ENCODE peak calls at places on chromosomes 1 and 21, in six cellular contexts. Z is Peyer's patch, N is cardiac fibroblast, Q is iPS DF 6.9, F is adrenal gland, A is OCI-LY7. T is an unnamed sample.

GRCh38 chr1:84427520-84428188 is 29.4 kb downstream of the DNASE2B start:
- DNase-seq in Z (peak; percentile 47), N (peak; percentile 36), Q (no peak), F (no peak), A (no peak), T (no peak)

GRCh38 chr1:97668945-97669344 is 251.9 kb downstream of the DPYD start:
- DNase-seq in Z (peak; percentile 53), N (peak; percentile 73), Q (no peak), F (no peak), A (no peak), T (peak; percentile 11)

GRCh38 chr1:64162151-64162550 is 41.3 kb upstream of the UBE2U start:
- DNase-seq in Z (no peak), N (no peak), Q (no peak), F (no peak), A (no peak), T (peak; percentile 31)

GRCh38 chr1:206900149-206900548 is 2.9 kb downstream of the IL24 start:
- DNase-seq in Z (no peak), N (no peak), Q (no peak), F (no peak), A (no peak), T (no peak)

GRCh38 chr1:59033761-59034160 is 249.9 kb upstream of the JUN start:
- DNase-seq in Z (no peak), N (no peak), Q (no peak), F (no peak), A (no peak), T (no peak)

GRCh38 chr1:117852846-117853555 is 76.4 kb downstream of the GDAP2 start:
- DNase-seq in Z (no peak), N (no peak), Q (no peak), F (no peak), A (no peak), T (no peak)

GRCh38 chr21:26191609-26192008 is 21.0 kb upstream of the APP start:
- DNase-seq in Z (no peak), N (no peak), Q (no peak), F (no peak), A (no peak), T (no peak)

GRCh38 chr1:26035203-26035958 is 10.5 kb downstream of the SLC30A2 start:
- DNase-seq in Z (peak; percentile 98), N (peak; percentile 89), Q (peak; percentile 68), F (peak; percentile 97), A (peak; percentile 97), T (peak; percentile 96)

GRCh38 chr1:241612533-241613505 is 27.4 kb downstream of the CHML start:
- DNase-seq in Z (no peak), N (peak; percentile 95), Q (no peak), F (peak; percentile 47), A (no peak), T (no peak)

GRCh38 chr1:193919827-193920226 is 733.4 kb upstream of the B3GALT2 start:
- DNase-seq in Z (no peak), N (no peak), Q (no peak), F (no peak), A (no peak), T (no peak)

GRCh38 chr1:205456868-205457724 is 1.3 kb upstream of the BLACAT1 start:
- DNase-seq in Z (no peak), N (no peak), Q (no peak), F (no peak), A (no peak), T (peak; percentile 94)

GRCh38 chr1:3397311-3397710 is 57.2 kb upstream of the ARHGEF16 start:
- DNase-seq in Z (no peak), N (no peak), Q (no peak), F (no peak), A (no peak), T (no peak)

GRCh38 chr1:100455478-100456072 is 82.4 kb upstream of the GPR88 start:
- DNase-seq in Z (no peak), N (peak; percentile 23), Q (no peak), F (no peak), A (peak; percentile 39), T (no peak)

GRCh38 chr1:63746129-63746864 is 27.5 kb upstream of the ROR1 start:
- DNase-seq in Z (no peak), N (peak; percentile 95), Q (no peak), F (no peak), A (no peak), T (no peak)

DNA sequence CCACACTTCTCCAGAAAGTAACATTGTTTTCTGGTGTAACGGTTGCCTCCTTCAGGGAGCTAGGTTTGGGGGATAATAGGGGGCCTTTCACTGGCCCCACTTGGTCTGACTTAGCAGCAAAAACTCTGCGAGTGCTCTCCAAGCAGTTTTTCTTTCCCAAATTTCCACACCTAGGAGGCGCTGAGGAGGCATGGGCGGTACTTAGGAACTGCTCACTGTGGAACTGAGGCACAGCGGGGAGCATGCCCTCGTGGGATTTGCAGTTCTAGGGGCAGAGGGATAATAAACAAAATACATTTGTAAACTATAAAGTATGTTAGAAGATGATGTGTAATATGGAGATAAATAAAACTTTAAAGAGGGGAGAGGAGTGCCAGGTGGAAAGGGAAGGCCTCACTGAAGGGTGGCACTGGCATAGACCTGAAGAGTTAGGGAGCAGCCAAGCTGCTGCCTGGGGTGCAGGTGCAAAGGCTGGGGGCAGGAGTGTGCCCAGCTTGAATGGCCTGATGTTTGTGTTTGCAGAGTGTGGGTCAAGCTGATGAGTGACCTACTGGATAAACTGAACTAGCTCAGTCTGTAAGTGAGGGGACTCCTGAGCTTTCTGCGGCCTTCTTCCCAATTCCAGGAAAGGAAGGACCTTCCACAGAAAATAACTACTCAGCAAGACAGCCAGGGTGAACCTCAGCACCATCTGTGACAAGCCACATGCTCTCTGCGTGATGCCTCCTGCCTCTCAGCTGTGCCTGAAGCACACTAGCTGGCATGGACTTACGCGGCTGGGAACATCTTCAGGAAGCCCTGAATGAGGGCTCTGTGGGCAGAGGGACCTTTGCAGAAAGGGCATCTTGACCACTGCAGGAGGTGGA is 1.9 kb downstream of the EPHX1 start:
- DNase-seq in Z (no peak), N (peak; percentile 48), Q (no peak), F (peak; percentile 71), A (no peak), T (peak; percentile 26)
- H3K4me3 ChIP-seq in Z (no peak overlapping the region), N (peak overlapping the region; percentile 50), Q (no peak overlapping the region), F (peak overlapping the region; percentile 85), A (no peak overlapping the region), T (no peak overlapping the region)

DNA sequence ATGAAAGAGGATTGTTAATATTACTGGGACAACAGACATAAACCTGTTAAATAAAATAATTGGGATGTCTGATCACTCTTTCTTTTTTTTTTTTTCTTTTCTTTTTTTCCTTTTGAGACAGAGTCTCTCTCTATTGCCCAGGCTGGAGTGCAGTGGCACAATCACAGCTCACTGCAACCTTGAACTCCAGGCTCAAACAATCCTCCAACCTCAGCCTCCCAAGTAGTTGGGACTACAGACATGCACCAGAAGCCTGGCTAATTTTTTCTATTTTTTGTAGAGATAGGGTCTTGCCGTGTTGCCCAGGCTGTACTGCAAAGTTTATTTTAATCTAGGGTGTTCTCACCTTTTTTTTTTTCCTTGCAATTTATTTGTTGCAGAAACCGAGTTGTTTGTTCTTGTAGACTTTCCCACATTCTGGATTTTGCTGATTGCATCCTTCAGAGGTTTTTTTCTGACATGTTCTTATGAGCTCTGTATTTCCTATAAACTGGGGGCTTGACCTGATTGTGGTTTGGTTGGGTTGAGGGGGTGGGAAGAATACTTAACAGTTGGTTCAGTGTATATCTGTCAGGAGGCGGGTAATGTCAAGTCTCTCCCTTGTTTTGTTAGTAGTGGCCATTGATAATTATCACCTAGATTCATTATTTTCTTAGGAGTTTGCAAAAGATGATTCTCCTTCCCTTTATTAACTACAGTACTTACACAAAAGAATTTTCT is 125.2 kb downstream of the MAST2 start:
- DNase-seq in Z (no peak), N (no peak), Q (no peak), F (no peak), A (no peak), T (no peak)
- H3K4me3 ChIP-seq in Z (no peak overlapping the region), N (no peak overlapping the region), Q (no peak overlapping the region), F (no peak overlapping the region), A (no peak overlapping the region), T (no peak overlapping the region)

GRCh38 chr1:1203561-1204424 is 2.6 kb downstream of the TNFRSF18 start:
- DNase-seq in Z (peak; percentile 43), N (no peak), Q (no peak), F (no peak), A (no peak), T (no peak)

GRCh38 chr1:1206376-1207253 is at the start of gene TNFRSF18:
- DNase-seq in Z (peak; percentile 70), N (no peak), Q (no peak), F (no peak), A (no peak), T (peak; percentile 50)

GRCh38 chr1:1204425-1204920 is 1.9 kb downstream of the TNFRSF18 start:
- DNase-seq in Z (peak; percentile 37), N (no peak), Q (no peak), F (no peak), A (no peak), T (no peak)

GRCh38 chr1:1205769-1206375 is 520 bp downstream of the TNFRSF18 start:
- DNase-seq in Z (peak; percentile 52), N (no peak), Q (no peak), F (no peak), A (no peak), T (no peak)

DNA sequence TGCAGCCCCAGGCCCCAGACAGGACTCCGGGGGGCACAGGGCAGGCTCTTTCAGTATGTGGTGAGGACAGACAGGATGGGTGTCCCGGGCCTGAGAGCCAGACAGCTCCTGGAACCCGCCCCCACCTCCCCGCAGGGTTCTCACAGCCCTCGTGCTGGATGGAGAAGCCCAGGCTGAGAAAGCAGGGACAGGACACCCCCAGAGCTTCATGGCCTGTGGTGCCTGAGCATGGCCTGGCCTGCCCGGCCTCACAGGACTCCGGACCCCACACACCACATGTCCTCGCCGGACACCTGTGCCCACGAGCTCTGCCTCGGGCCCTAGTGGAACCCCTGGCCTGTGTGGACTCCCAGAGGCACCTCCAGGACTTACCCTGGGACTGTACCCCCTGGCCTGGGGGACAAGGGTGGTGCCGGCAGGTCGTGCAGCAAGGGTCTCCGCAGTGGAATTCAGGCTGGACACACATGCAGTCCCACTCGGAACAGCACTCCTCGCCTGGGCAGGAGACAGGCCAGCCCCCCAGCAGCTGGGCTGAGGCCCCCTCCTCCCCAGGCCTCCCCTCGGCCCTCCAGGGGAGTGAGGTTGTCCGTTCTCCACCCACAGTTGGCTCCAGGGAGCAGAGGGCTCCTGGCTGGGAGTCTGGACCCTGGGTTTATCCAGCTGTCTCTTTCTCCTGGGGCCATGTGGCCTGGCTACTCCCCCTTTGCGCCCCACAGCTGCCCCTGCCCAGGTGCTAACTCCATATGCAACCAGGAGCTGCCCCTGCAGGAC is 1.2 kb downstream of the TNFRSF18 start:
- DNase-seq in Z (peak; percentile 43), N (no peak), Q (no peak), F (no peak), A (no peak), T (no peak)
- H3K4me3 ChIP-seq in Z (no peak overlapping the region), N (no peak overlapping the region), Q (no peak overlapping the region), F (no peak overlapping the region), A (no peak overlapping the region), T (no peak overlapping the region)

DNA sequence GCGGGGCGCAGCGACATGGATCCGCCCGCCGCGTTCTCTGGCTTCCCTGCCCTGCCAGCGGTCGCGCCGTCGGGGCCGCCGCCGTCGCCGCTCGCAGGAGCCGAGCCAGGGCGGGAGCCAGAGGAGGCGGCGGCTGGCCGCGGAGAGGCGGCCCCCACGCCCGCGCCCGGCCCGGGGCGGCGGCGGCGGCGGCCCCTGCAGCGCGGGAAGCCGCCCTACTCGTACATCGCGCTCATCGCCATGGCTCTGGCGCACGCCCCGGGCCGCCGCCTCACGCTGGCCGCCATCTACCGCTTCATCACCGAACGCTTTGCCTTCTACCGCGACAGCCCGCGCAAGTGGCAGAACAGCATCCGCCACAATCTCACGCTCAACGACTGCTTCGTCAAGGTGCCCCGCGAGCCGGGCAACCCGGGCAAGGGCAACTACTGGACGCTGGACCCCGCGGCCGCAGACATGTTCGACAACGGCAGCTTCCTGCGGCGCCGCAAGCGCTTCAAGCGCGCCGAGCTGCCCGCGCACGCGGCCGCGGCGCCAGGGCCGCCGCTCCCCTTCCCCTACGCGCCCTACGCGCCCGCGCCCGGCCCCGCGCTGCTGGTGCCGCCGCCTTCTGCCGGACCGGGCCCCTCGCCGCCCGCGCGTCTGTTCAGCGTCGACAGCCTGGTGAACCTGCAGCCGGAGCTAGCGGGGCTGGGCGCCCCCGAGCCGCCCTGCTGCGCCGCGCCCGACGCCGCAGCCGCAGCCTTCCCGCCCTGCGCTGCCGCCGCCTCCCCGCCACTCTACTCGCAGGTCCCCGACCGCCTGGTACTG is 439 bp downstream of the FOXE3 start:
- DNase-seq in Z (no peak), N (no peak), Q (no peak), F (no peak), A (no peak), T (no peak)
- H3K4me3 ChIP-seq in Z (no peak overlapping the region), N (peak overlapping the region; percentile 30), Q (peak overlapping the region; percentile 17), F (no peak overlapping the region), A (no peak overlapping the region), T (no peak overlapping the region)

T was measured in WERI-Rb-1.